ENCODE peak calls at places on chromosomes 2 and 18, in eight cellular contexts. X is kidney, P is SK-N-MC, Y is A673, F is fibroblast of lung, S is fibroblast of pulmonary artery, I is tibial artery, D is H7. G is an unnamed sample.

GRCh38 chr18:65751145-65752085 is 603 bp downstream of the CDH7 start:
- DNase-seq in F (peak; percentile 3), P (no peak), D (peak; percentile 65), S (no peak), Y (no peak), X (peak; percentile 52), I (no peak), G (no peak)

GRCh38 chr2:33108483-33109443 is 162.0 kb downstream of the LTBP1 start:
- DNase-seq in I (no peak), Y (no peak), D (no peak), X (no peak), S (peak; percentile 72), F (peak; percentile 67), P (no peak), G (no peak)

GRCh38 chr2:99198103-99198841 is 17.3 kb downstream of the MRPL30 start:
- DNase-seq in S (no peak), F (no peak), I (no peak), P (no peak), Y (no peak), X (no peak), D (no peak), G (no peak)

GRCh38 chr2:68774569-68775271 is 40.1 kb downstream of the ARHGAP25 start:
- DNase-seq in I (peak; percentile 47), X (peak; percentile 90), Y (no peak), F (peak; percentile 13), P (no peak), S (peak; percentile 91), D (no peak), G (no peak)

GRCh38 chr2:1812926-1813325 is 68.6 kb upstream of the PXDN start:
- DNase-seq in P (no peak), S (no peak), X (peak; percentile 62), F (no peak), I (no peak), D (peak; percentile 74), Y (no peak), G (no peak)

GRCh38 chr18:248053-248452 is 19.8 kb downstream of the THOC1 start:
- DNase-seq in P (no peak), D (no peak), F (no peak), S (no peak), X (no peak), I (no peak), Y (no peak), G (no peak)

GRCh38 chr18:2846638-2847340 is at the start of gene EMILIN2:
- DNase-seq in Y (peak; percentile 84), X (peak; percentile 87), I (peak; percentile 88), P (no peak), S (peak; percentile 38), D (peak; percentile 88), F (peak; percentile 41), G (no peak)

GRCh38 chr2:18991177-18992168 is 366.9 kb downstream of the OSR1 start:
- DNase-seq in Y (no peak), F (peak; percentile 92), S (peak; percentile 91), X (no peak), I (peak; percentile 62), P (no peak), D (no peak), G (no peak)

GRCh38 chr2:20661981-20662937 is 4.7 kb upstream of the GDF7 start:
- DNase-seq in S (no peak), D (no peak), P (no peak), X (peak; percentile 49), F (no peak), I (no peak), Y (no peak), G (no peak)

GRCh38 chr2:56127013-56127772 is 56.6 kb upstream of the CCDC85A start:
- DNase-seq in Y (no peak), I (no peak), F (no peak), D (no peak), P (no peak), X (no peak), S (no peak), G (no peak)

GRCh38 chr18:42446195-42446594 is 491.2 kb downstream of the PIK3C3 start:
- DNase-seq in I (no peak), P (no peak), F (peak; percentile 98), Y (no peak), D (no peak), X (no peak), S (peak; percentile 67), G (no peak)

GRCh38 chr2:27954261-27954673 is 63.7 kb downstream of the BABAM2 start:
- DNase-seq in D (no peak), Y (peak; percentile 37), I (no peak), X (no peak), F (peak; percentile 69), S (peak; percentile 58), P (no peak), G (no peak)

GRCh38 chr2:238814815-238815214 is 33.1 kb upstream of the TWIST2 start:
- DNase-seq in X (no peak), I (no peak), S (no peak), D (no peak), Y (no peak), F (no peak), P (no peak), G (no peak)

GRCh38 chr2:160584972-160585494 is 91.4 kb upstream of the RBMS1 start:
- DNase-seq in S (no peak), Y (no peak), X (no peak), P (no peak), F (peak; percentile 61), I (no peak), D (no peak), G (no peak)

GRCh38 chr2:38671946-38672345 is 6.0 kb downstream of the GALM start:
- DNase-seq in Y (no peak), I (no peak), D (no peak), S (no peak), X (no peak), P (no peak), F (no peak), G (no peak)

GRCh38 chr2:105950521-105951389 is 206.0 kb downstream of the NCK2 start:
- DNase-seq in I (no peak), D (peak; percentile 62), Y (peak; percentile 91), F (peak; percentile 5), S (peak; percentile 11), X (no peak), P (no peak), G (no peak)

GRCh38 chr2:71517851-71518250 is 64.5 kb downstream of the DYSF start:
- DNase-seq in X (no peak), F (no peak), I (no peak), P (no peak), S (no peak), Y (no peak), D (no peak), G (no peak)

GRCh38 chr18:77111449-77112160 is 21.0 kb downstream of the MBP start:
- DNase-seq in D (no peak), S (no peak), I (no peak), Y (no peak), P (no peak), F (no peak), X (peak; percentile 57), G (no peak)

GRCh38 chr2:68412127-68412819 is 47.2 kb downstream of the PLEK start:
- DNase-seq in F (no peak), X (no peak), I (no peak), P (no peak), S (no peak), D (no peak), Y (no peak), G (no peak)

GRCh38 chr2:11998218-11998617 is 251.8 kb downstream of the LPIN1 start:
- DNase-seq in X (no peak), D (no peak), F (peak; percentile 79), P (no peak), S (peak; percentile 38), I (no peak), Y (no peak), G (no peak)

GRCh38 chr2:108621087-108621559 is 86.9 kb downstream of the LIMS1 start:
- DNase-seq in S (no peak), D (no peak), F (peak; percentile 76), X (peak; percentile 78), Y (no peak), P (no peak), I (no peak), G (peak; percentile 91)
- H3K4me3 ChIP-seq in S (no peak overlapping the region), D (peak overlapping the region; percentile 8), F (no peak overlapping the region), X (peak overlapping the region; percentile 25), Y (no peak overlapping the region), P (no peak overlapping the region), I (no peak overlapping the region), G (peak overlapping the region; percentile 47)

GRCh38 chr2:237701859-237702370 is 74.5 kb downstream of the LRRFIP1 start:
- DNase-seq in F (no peak), P (no peak), D (no peak), X (no peak), Y (no peak), S (no peak), I (no peak), G (no peak)
- H3K4me3 ChIP-seq in F (no peak overlapping the region), P (peak overlapping the region; percentile 76), D (no peak overlapping the region), X (no peak overlapping the region), Y (no peak overlapping the region), S (peak overlapping the region; percentile 11), I (no peak overlapping the region), G (no peak overlapping the region)

GRCh38 chr2:5694016-5694690 is 2.0 kb downstream of the SOX11 start:
- DNase-seq in I (no peak), P (no peak), F (peak; percentile 40), S (no peak), D (peak; percentile 79), Y (peak; percentile 71), X (no peak), G (peak; percentile 91)
- H3K4me3 ChIP-seq in I (no peak overlapping the region), P (peak overlapping the region; percentile 91), F (peak overlapping the region; percentile 48), S (peak overlapping the region; percentile 34), D (peak overlapping the region; percentile 90), Y (peak overlapping the region; percentile 86), X (no peak overlapping the region), G (peak overlapping the region; percentile 64)

GRCh38 chr2:219512524-219513216 is 1.6 kb upstream of the ASIC4 start:
- DNase-seq in X (no peak), F (no peak), I (no peak), D (peak; percentile 80), Y (no peak), P (no peak), S (no peak), G (no peak)

GRCh38 chr2:219513787-219514186 is 495 bp upstream of the ASIC4 start:
- DNase-seq in S (no peak), Y (no peak), D (peak; percentile 72), P (no peak), F (no peak), X (no peak), I (no peak), G (no peak)

GRCh38 chr2:219515874-219516629 is 1.8 kb downstream of the ASIC4 start:
- DNase-seq in S (no peak), Y (no peak), F (no peak), I (no peak), X (no peak), P (no peak), D (no peak), G (no peak)

GRCh38 chr2:219514836-219515235 is 554 bp downstream of the ASIC4 start:
- DNase-seq in D (no peak), Y (no peak), P (no peak), I (no peak), S (no peak), X (no peak), F (no peak), G (no peak)

GRCh38 chr2:219514196-219514761 is at the start of gene ASIC4:
- DNase-seq in Y (no peak), X (peak; percentile 62), P (no peak), I (no peak), F (no peak), S (no peak), D (peak; percentile 79), G (peak; percentile 69)
- H3K4me3 ChIP-seq in Y (no peak within 1 kb of the TSS), X (no peak within 1 kb of the TSS), P (peak within 1 kb of the TSS; percentile 45), I (no peak within 1 kb of the TSS), F (no peak within 1 kb of the TSS), S (no peak within 1 kb of the TSS), D (peak within 1 kb of the TSS; percentile 1), G (peak within 1 kb of the TSS; percentile 31)

G was measured in Jurkat, Clone E6-1.